ENCODE peak calls at places on chromosomes 6 and 20, in eight cellular contexts. V is CD8-positive, alpha-beta T cell; H is GM23338; B is kidney epithelial cell; X is lung; Z is CD4-positive, alpha-beta T cell; S is A673; N is GM12865. M is an unnamed sample.

GRCh38 chr6:151381722-151382121 is 9.6 kb downstream of the ZBTB2 start:
- DNase-seq in V (no peak), N (no peak), S (no peak), X (no peak), H (no peak), B (no peak), Z (no peak), M (no peak)

GRCh38 chr6:26273673-26274595 is 91.1 kb upstream of the BTN3A2 start:
- DNase-seq in B (no peak), N (peak), X (no peak), S (peak), H (no peak), Z (no peak), V (no peak), M (no peak)

GRCh38 chr6:125868252-125868651 is 77.5 kb downstream of the NCOA7 start:
- DNase-seq in S (no peak), V (no peak), H (no peak), N (no peak), B (no peak), X (no peak), Z (no peak), M (no peak)

GRCh38 chr6:45116714-45117410 is 211.3 kb upstream of the RUNX2 start:
- DNase-seq in S (no peak), B (peak), N (no peak), Z (no peak), X (no peak), V (no peak), H (no peak), M (no peak)

GRCh38 chr6:20840675-20841074 is 306.4 kb downstream of the CDKAL1 start:
- DNase-seq in B (no peak), S (no peak), H (no peak), Z (no peak), X (no peak), N (no peak), V (no peak), M (no peak)

GRCh38 chr6:80134065-80134464 is 27.6 kb downstream of the BCKDHB start:
- DNase-seq in Z (no peak), H (no peak), V (no peak), X (no peak), B (no peak), N (no peak), S (no peak), M (no peak)

GRCh38 chr6:156250593-156250992 is 526.6 kb upstream of the ARID1B start:
- DNase-seq in Z (no peak), V (no peak), H (no peak), B (no peak), S (peak), X (no peak), N (no peak), M (no peak)

GRCh38 chr6:133889557-133890301 is 816 bp downstream of the TCF21 start:
- DNase-seq in V (no peak), B (no peak), Z (no peak), S (no peak), N (no peak), H (peak), X (no peak), M (peak)

GRCh38 chr6:137866200-137866913 is 702 bp upstream of the TNFAIP3 start:
- DNase-seq in B (no peak), H (peak), S (peak), X (no peak), Z (no peak), N (no peak), V (no peak), M (peak)

GRCh38 chr6:106223300-106223930 is 102.1 kb downstream of the ATG5 start:
- DNase-seq in B (peak), H (peak), Z (peak), S (peak), X (peak), V (peak), N (peak), M (peak)

GRCh38 chr6:3753228-3753795 is 1.8 kb upstream of the PXDC1 start:
- DNase-seq in Z (no peak), N (no peak), B (no peak), X (no peak), V (no peak), S (no peak), H (no peak), M (no peak)

GRCh38 chr20:43945391-43946205 is 30.9 kb downstream of the TOX2 start:
- DNase-seq in H (no peak), Z (no peak), S (no peak), N (no peak), B (no peak), X (no peak), V (no peak), M (no peak)

GRCh38 chr20:58021481-58021880 is 207.0 kb downstream of the ANKRD60 start:
- DNase-seq in H (peak), N (peak), B (no peak), S (no peak), V (no peak), Z (no peak), X (no peak), M (no peak)

GRCh38 chr6:121175827-121176226 is 158.5 kb downstream of the TBC1D32 start:
- DNase-seq in N (no peak), S (no peak), H (no peak), B (no peak), X (no peak), V (no peak), Z (no peak), M (no peak)

GRCh38 chr20:46256293-46256692 is 52.0 kb downstream of the CDH22 start:
- DNase-seq in B (no peak), V (no peak), X (no peak), Z (no peak), H (no peak), S (no peak), N (no peak), M (no peak)

GRCh38 chr6:123771126-123771525 is 32.5 kb upstream of the NKAIN2 start:
- DNase-seq in B (no peak), V (no peak), H (no peak), N (no peak), X (no peak), S (no peak), Z (no peak), M (no peak)

GRCh38 chr20:36582821-36583220 is 9.4 kb downstream of the TGIF2 start:
- DNase-seq in N (no peak), X (no peak), S (no peak), V (no peak), H (no peak), Z (no peak), B (no peak), M (no peak)

GRCh38 chr20:38270869-38271608 is 10.5 kb upstream of the KIAA1755 start:
- DNase-seq in N (no peak), Z (no peak), H (no peak), S (no peak), X (no peak), V (no peak), B (peak), M (no peak)

GRCh38 chr6:105902401-105903031 is 183.6 kb upstream of the PRDM1 start:
- DNase-seq in H (no peak), N (no peak), V (no peak), X (no peak), Z (no peak), S (no peak), B (peak), M (no peak)

GRCh38 chr20:444862-445426 is 17.4 kb downstream of the TBC1D20 start:
- DNase-seq in H (no peak), Z (no peak), X (no peak), B (no peak), N (no peak), S (no peak), V (no peak), M (no peak)

GRCh38 chr6:112682088-112682487 is 335.0 kb downstream of the RFPL4B start:
- DNase-seq in B (no peak), Z (no peak), V (no peak), S (no peak), N (no peak), H (no peak), X (no peak), M (no peak)

GRCh38 chr20:51156041-51156795 is 133.3 kb upstream of the KCNG1 start:
- DNase-seq in H (no peak), X (peak), V (no peak), B (no peak), N (no peak), Z (no peak), S (no peak), M (no peak)

GRCh38 chr20:3670511-3670910 is 7.3 kb upstream of the GFRA4 start:
- DNase-seq in Z (no peak), X (no peak), N (no peak), V (no peak), S (no peak), H (peak), B (no peak), M (no peak)

GRCh38 chr20:35947489-35947888 is 6.8 kb downstream of the SCAND1 start:
- DNase-seq in X (no peak), H (peak), Z (no peak), V (no peak), N (peak), S (peak), B (no peak), M (peak)

GRCh38 chr20:2399390-2399789 is 18.7 kb downstream of the TGM6 start:
- DNase-seq in N (no peak), Z (no peak), H (no peak), V (no peak), B (no peak), S (no peak), X (no peak), M (no peak)

GRCh38 chr6:116511424-116512131 is at the start of gene CALHM5:
- DNase-seq in B (peak), H (peak), Z (no peak), S (peak), V (no peak), X (peak), N (no peak), M (no peak)

GRCh38 chr6:9408718-9409117 is 973.4 kb upstream of the SLC35B3 start:
- DNase-seq in Z (no peak), B (no peak), N (no peak), V (no peak), H (no peak), S (no peak), X (no peak), M (no peak)

GRCh38 chr20:22371843-22372242 is 212.5 kb downstream of the FOXA2 start:
- DNase-seq in S (no peak), V (no peak), N (peak), H (peak), X (no peak), Z (no peak), B (no peak), M (peak)

GRCh38 chr6:166422201-166422940 is 39.6 kb upstream of the MPC1 start:
- DNase-seq in N (no peak), S (no peak), B (no peak), V (no peak), X (no peak), H (no peak), Z (no peak), M (no peak)

GRCh38 chr6:15405111-15405510 is 159.2 kb downstream of the JARID2 start:
- DNase-seq in N (no peak), B (no peak), X (no peak), S (no peak), H (no peak), Z (no peak), V (no peak), M (no peak)

GRCh38 chr6:9204171-9204570 is 768.8 kb upstream of the SLC35B3 start:
- DNase-seq in H (no peak), V (no peak), Z (no peak), B (peak), N (no peak), S (peak), X (no peak), M (no peak)

GRCh38 chr6:44681782-44682181 is 294.3 kb downstream of the CDC5L start:
- DNase-seq in S (no peak), X (no peak), N (no peak), B (no peak), H (no peak), Z (no peak), V (no peak), M (no peak)

GRCh38 chr20:31494131-31494530 is 19.0 kb downstream of the REM1 start:
- DNase-seq in V (no peak), S (peak), Z (no peak), X (no peak), H (peak), B (no peak), N (no peak), M (no peak)

GRCh38 chr6:3211681-3212080 is 15.8 kb downstream of the TUBB2B start:
- DNase-seq in N (no peak), B (no peak), X (no peak), Z (no peak), S (no peak), V (no peak), H (no peak), M (no peak)

GRCh38 chr6:148273962-148274752 is 68.5 kb upstream of the SASH1 start:
- DNase-seq in S (no peak), V (no peak), N (no peak), H (no peak), Z (no peak), B (no peak), X (no peak), M (no peak)
- TF ChIP-seq CTCF in S (no peak), V (no peak), N (no peak), H (no peak), Z (no peak), B (no peak), X (no peak), M (no peak)

GRCh38 chr6:97215157-97215769 is 67.8 kb downstream of the MMS22L start:
- DNase-seq in S (peak), B (peak), H (peak), N (peak), V (no peak), X (no peak), Z (no peak), M (peak)
- TF ChIP-seq CTCF in S (peak), B (peak), H (peak), N (peak), V (no peak), X (no peak), Z (no peak), M (no peak)

GRCh38 chr6:34584694-34585093 is 28.6 kb upstream of the SPDEF start:
- DNase-seq in B (no peak), S (no peak), X (no peak), V (no peak), H (no peak), Z (no peak), N (no peak), M (no peak)

GRCh38 chr6:34585108-34585507 is 29.0 kb upstream of the SPDEF start:
- DNase-seq in Z (no peak), S (no peak), V (no peak), X (no peak), B (no peak), N (no peak), H (no peak), M (no peak)

GRCh38 chr6:34581561-34581920 is 25.4 kb upstream of the SPDEF start:
- DNase-seq in X (no peak), H (no peak), Z (no peak), S (no peak), N (no peak), B (no peak), V (no peak), M (no peak)

GRCh38 chr6:34583861-34584604 is 27.9 kb upstream of the SPDEF start:
- DNase-seq in S (no peak), N (no peak), Z (no peak), X (no peak), H (no peak), B (no peak), V (no peak), M (no peak)

DNA sequence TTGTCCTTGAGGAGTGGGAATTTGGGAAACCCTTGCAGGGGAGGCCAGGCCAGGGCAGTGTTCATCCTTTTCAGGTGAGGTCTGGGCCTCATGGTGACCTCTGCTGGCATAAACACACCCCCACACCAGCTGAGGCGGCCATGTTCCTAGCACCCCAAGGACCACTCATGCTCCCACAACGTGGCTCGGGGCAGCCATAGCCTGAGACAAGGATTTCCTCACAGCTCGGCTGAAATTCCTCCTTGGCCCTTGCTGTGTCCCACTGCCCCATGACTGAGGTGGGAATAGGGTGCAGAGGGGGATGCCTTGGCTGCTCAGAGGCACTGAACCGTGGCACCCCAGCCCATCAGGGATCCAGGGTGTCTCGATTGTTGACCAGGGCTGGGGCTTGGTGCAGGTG is 27.3 kb upstream of the SPDEF start:
- DNase-seq in B (no peak), X (no peak), H (peak), Z (no peak), S (no peak), N (peak), V (peak), M (no peak)
- TF ChIP-seq CTCF in B (peak), X (no peak), H (peak), Z (no peak), S (peak), N (peak), V (no peak), M (no peak)

GRCh38 chr6:75393806-75394205 is 99.8 kb downstream of the FILIP1 start:
- DNase-seq in Z (no peak), V (no peak), H (peak), B (no peak), N (no peak), S (no peak), X (no peak), M (no peak)
- TF ChIP-seq CTCF in Z (no peak), V (no peak), H (no peak), B (no peak), N (no peak), S (no peak), X (no peak), M (no peak)

GRCh38 chr6:68317366-68317765 is 317.7 kb upstream of the ADGRB3 start:
- DNase-seq in X (no peak), B (no peak), N (no peak), H (no peak), V (no peak), Z (no peak), S (no peak), M (no peak)

GRCh38 chr6:68313911-68314310 is 321.2 kb upstream of the ADGRB3 start:
- DNase-seq in N (no peak), V (no peak), B (no peak), Z (no peak), H (peak), X (no peak), S (peak), M (no peak)
- TF ChIP-seq CTCF in N (peak), V (no peak), B (no peak), Z (no peak), H (peak), X (no peak), S (peak), M (no peak)

M was measured in GM20000.